ENCODE peak calls at places on chromosomes 4 and X, in six cellular contexts. X is IMR-90, J is fibroblast of lung, G is suprapubic skin, C is upper lobe of right lung, N is tibial nerve. F is an unnamed sample.

GRCh38 chr4:131595140-131595539 is 1554.0 kb upstream of the PCDH10 start:
- DNase-seq in C (no peak), X (no peak), G (no peak), N (no peak), J (no peak), F (no peak)

GRCh38 chr4:108399610-108400265 is 220.6 kb upstream of the RPL34 start:
- DNase-seq in N (no peak), G (no peak), X (no peak), J (no peak), C (no peak), F (no peak)

GRCh38 chr4:105619193-105619931 is 66.9 kb downstream of the ARHGEF38 start:
- DNase-seq in J (peak), X (no peak), C (peak), G (peak), N (peak), F (no peak)

GRCh38 chrX:10108288-10108687 is 48.5 kb upstream of the CLCN4 start:
- DNase-seq in X (no peak), N (no peak), J (no peak), G (no peak), C (no peak), F (no peak)

GRCh38 chrX:3026074-3026588 is 15.1 kb upstream of the ARSF start:
- DNase-seq in G (no peak), J (no peak), X (no peak), N (no peak), C (no peak), F (no peak)

GRCh38 chr4:142419712-142420111 is 426.4 kb downstream of the INPP4B start:
- DNase-seq in C (no peak), N (no peak), X (no peak), G (no peak), J (no peak), F (no peak)

GRCh38 chrX:7115557-7115956 is 32.0 kb upstream of the STS start:
- DNase-seq in C (no peak), J (no peak), X (no peak), N (no peak), G (no peak), F (peak)

GRCh38 chr4:182189107-182189878 is 53.9 kb upstream of the TENM3 start:
- DNase-seq in X (peak), G (no peak), J (peak), N (no peak), C (no peak), F (peak)

GRCh38 chrX:30653415-30654131 is at the start of gene GK:
- DNase-seq in N (no peak), G (peak), C (no peak), J (no peak), X (peak), F (peak)

GRCh38 chrX:23901805-23902204 is 5.9 kb downstream of the APOO start:
- DNase-seq in X (peak), N (peak), G (no peak), J (peak), C (no peak), F (peak)

GRCh38 chrX:128800138-128800537 is 723.2 kb downstream of the SMARCA1 start:
- DNase-seq in N (no peak), X (no peak), J (no peak), G (no peak), C (no peak), F (no peak)

GRCh38 chr4:178240891-178241290 is 798.7 kb upstream of the AGA start:
- DNase-seq in J (no peak), G (no peak), N (no peak), X (no peak), C (no peak), F (no peak)

GRCh38 chr4:1246901-1247810 is 1.8 kb downstream of the CTBP1 start:
- DNase-seq in C (peak), N (no peak), X (no peak), G (peak), J (no peak), F (peak)

GRCh38 chrX:19554786-19555185 is 39.5 kb upstream of the MAP3K15 start:
- DNase-seq in G (no peak), C (no peak), X (peak), J (peak), N (no peak), F (peak)

GRCh38 chrX:119292445-119292844 is 56.4 kb downstream of the PGRMC1 start:
- DNase-seq in J (no peak), C (no peak), N (no peak), G (no peak), X (no peak), F (no peak)
- TF ChIP-seq CTCF in J (no peak), C (no peak), N (no peak), G (no peak), X (no peak), F (no peak)

GRCh38 chr4:52791936-52792335 is 40.7 kb upstream of the ERVMER34-1 start:
- DNase-seq in J (no peak), N (no peak), G (no peak), C (no peak), X (no peak), F (no peak)

GRCh38 chr4:52789774-52790173 is 38.5 kb upstream of the ERVMER34-1 start:
- DNase-seq in C (no peak), J (no peak), N (no peak), X (no peak), G (no peak), F (no peak)

GRCh38 chr4:52783069-52783468 is 31.8 kb upstream of the ERVMER34-1 start:
- DNase-seq in J (no peak), G (no peak), N (no peak), C (no peak), X (no peak), F (no peak)

GRCh38 chr4:52788806-52789205 is 37.6 kb upstream of the ERVMER34-1 start:
- DNase-seq in X (no peak), J (peak), N (no peak), C (no peak), G (no peak), F (no peak)
- H3K4me3 ChIP-seq in X (no peak), J (no peak), N (no peak), C (no peak), G (no peak), F (no peak)

GRCh38 chr4:176052744-176053143 is 12.9 kb upstream of the WDR17 start:
- DNase-seq in C (no peak), N (no peak), G (no peak), X (no peak), J (no peak), F (no peak)

GRCh38 chr4:176053785-176054184 is 11.9 kb upstream of the WDR17 start:
- DNase-seq in X (no peak), G (no peak), J (no peak), N (no peak), C (no peak), F (no peak)

DNA sequence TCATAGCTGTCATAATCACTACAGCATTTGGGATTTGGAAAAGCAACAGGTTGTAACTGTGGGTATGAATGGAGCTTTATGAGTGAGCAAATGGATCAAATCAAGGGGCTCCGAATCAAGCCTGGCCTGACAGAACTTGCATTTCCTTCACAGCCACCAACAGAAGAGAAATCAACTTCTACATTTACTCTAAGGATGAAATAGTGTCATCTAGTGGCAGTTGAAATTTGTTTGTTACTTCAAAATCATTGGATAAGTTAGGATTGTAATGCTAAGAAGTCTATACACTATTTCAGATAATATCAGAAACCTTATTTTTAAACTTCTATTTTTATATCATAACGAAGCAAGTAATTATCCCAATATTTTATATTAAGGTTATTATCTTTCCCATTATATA is 10.7 kb upstream of the WDR17 start:
- DNase-seq in G (no peak), J (no peak), C (no peak), X (no peak), N (no peak), F (no peak)
- TF ChIP-seq CTCF in G (no peak), J (peak), C (peak), X (peak), N (no peak), F (peak)

GRCh38 chrX:45806410-45807121 is 605.9 kb upstream of the DIPK2B start:
- DNase-seq in N (no peak), J (peak), X (peak), C (no peak), G (no peak), F (peak)

GRCh38 chrX:45811307-45811706 is 610.6 kb upstream of the DIPK2B start:
- DNase-seq in G (no peak), X (no peak), N (no peak), C (no peak), J (no peak), F (no peak)

GRCh38 chrX:45803383-45803921 is 602.8 kb upstream of the DIPK2B start:
- DNase-seq in N (no peak), J (peak), X (peak), G (no peak), C (no peak), F (peak)

GRCh38 chrX:45807572-45808425 is 607.1 kb upstream of the DIPK2B start:
- DNase-seq in N (no peak), J (peak), C (no peak), G (no peak), X (peak), F (peak)
- H3K4me3 ChIP-seq in N (peak), J (peak), C (peak), G (peak), X (peak), F (peak)

DNA sequence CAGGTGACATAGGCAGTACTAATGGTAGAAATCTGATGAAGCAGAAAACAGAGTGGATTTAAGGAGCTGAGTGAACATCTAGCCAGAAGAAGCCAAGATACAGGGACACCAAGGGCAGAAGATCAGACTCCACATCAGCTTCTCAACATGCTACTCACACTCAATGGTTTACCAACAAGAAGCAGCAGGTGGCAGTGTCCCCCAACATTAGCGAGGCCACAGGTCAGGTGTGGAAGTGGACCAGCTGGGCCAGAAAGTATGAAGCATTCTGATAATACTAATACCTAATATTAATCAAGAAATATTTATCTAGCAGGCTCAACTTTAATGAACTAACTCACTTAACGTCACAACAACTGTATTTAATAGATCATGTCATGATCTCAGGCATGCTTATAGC is 73.4 kb upstream of the TTC29 start:
- DNase-seq in G (peak), X (peak), C (peak), N (peak), J (peak), F (peak)
- TF ChIP-seq CTCF in G (peak), X (peak), C (peak), N (peak), J (peak), F (peak)

DNA sequence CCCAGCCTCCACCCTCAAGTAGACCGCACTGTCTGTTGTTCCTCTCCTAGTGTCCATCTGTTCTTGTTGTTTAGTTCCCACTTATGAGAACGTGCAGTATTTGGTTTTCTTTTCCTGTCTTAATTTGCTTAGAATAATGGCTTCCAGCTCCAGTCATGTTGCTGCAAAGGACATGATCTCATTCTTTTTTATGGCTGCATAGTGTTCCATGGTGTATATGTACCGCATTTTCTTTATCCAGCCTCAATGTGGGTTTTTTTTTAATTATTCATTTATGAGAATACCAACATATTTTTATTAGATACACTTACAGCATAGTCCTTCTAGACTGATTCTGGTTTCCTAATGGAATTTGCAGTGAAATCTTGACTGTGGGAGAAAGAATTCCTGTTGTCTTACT is 1.3 kb downstream of the VMA21 start:
- DNase-seq in J (no peak), G (no peak), C (no peak), N (no peak), X (no peak), F (no peak)
- H3K4me3 ChIP-seq in J (no peak), G (peak), C (peak), N (no peak), X (no peak), F (peak)

GRCh38 chr4:27000820-27001219 is 140.2 kb downstream of the STIM2 start:
- DNase-seq in J (no peak), N (no peak), G (no peak), C (no peak), X (no peak), F (no peak)
- TF ChIP-seq CTCF in J (peak), N (no peak), G (peak), C (peak), X (peak), F (peak)

DNA sequence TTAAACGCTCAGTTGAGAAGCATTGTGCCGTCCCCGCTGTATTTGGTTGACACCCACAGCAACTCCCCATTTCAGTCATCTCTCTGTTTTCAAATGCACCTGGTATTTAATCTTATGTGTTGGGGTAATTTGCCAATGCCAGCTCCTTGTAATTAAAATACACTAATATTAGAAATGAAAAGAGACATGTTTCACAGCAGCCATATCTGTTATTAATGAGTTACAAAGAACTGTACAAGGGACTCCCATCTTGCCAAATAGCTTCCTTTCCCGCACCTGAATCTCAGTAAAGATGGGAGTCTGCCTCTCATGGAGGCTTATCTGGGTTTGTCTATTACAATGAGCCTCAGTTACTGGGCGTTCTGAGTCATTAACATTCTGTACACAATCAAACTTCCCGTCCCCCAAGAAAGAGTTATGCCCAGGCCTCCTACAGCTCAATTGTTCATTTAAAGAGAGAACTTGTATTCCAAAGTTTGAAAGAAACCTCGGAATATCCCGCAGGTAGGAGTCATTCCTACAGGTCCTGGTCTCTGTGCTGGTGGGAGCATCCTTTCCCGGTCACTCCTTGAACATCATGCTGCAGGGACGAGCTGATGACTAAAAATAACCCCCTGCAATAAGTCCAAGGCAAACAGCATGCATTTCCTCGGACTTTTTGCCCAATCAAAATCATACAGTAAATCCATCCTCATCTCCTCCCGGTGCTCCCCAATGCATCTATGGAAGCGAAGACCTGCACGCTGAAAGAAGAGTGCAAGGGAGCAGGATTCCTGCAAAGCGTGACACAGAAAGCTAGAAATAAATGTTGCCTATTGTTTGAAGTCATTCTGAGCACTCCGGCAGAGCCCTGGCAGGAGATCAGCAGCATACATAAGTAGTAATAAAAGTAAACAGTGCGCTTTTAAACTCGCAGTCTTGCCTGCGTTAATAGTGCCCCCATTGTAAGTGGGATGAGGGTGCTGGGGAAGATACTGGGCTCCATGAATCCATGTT is 926 bp downstream of the NDP start:
- DNase-seq in X (peak), N (no peak), C (no peak), J (peak), G (no peak), F (peak)
- H3K4me3 ChIP-seq in X (no peak), N (peak), C (peak), J (peak), G (peak), F (peak)

DNA sequence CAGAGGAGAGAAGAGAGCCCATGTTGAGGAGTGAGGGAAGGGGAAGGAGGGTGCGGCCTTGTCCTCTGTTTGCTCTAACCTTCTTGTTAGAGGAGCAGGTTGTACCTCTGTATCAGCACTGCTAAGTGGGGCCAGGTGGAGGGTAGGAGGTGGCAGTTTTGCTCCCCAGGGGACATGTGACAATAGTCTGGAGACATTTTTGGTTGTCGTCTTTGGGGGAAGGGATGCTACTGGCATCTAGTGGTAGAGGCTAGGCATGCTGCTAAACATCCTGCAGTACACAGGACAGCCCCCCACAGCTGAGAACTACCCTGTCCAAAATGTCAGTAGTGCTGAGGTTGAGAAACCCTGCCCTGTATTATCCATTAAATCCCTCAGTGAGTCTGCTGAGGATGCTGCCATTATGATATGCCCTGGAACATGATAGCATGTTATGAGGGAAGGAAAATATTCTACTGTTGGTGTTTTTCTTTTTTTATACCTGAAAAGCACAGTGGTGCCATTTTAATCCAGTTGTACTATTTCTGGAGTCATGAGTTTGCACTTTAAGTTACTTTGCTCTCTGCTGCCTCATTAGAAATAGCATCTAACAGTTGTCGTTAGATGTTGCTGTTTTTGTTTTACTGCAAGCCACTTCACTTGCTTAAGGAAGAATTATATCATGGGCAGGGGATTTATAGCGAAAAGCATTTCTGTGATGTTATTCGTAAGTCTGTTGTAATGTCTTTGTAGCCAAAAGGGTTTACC is 90.6 kb downstream of the LRP2BP start:
- DNase-seq in C (peak), J (peak), N (no peak), X (peak), G (no peak), F (peak)
- TF ChIP-seq CTCF in C (peak), J (peak), N (no peak), X (peak), G (no peak), F (peak)

DNA sequence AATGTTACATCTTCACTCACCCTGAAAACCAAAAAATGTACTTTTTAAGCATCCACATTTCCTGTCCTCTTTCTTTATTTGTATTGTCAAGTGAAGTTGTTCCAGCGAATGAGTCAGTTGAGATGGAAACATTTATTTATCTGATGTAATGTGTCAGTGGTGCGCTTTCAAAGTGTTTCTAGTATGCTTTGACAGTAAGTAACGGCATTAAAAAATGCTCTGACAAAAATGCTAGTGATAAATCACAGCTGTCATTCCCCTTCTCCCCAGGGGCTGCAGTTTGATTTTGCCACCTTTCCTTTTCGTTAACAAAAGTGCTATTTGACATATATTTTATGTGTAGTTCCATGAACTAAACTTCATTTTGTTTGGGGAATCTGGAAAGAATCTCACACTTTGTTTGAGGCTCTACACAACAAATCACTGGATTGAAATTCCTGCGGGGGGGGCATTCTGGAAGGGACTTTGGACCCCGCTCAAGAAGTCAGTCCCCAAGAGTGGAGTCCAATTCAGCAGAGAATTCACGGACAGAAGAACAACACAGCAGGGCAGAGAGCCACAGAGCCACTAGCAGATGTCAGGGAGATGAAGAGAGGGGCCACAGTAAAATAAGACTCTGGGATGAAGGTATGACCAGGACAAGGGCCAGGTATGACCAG is 7.6 kb upstream of the TBC1D19 start:
- DNase-seq in X (peak), C (no peak), J (peak), G (no peak), N (no peak), F (peak)
- H3K4me3 ChIP-seq in X (no peak), C (no peak), J (no peak), G (no peak), N (no peak), F (no peak)

F was measured in fibroblast of villous mesenchyme.